ENCODE peak calls at places on chromosomes 5 and 9, in nine cellular contexts. Q is H1, H is ascending aorta, Z is fibroblast of lung, F is stomach, S is iPS DF 6.9, P is foreskin keratinocyte, T is uterus, Y is heart right ventricle. M is an unnamed sample.
A peak's percentile ranks its signal among the peaks of the same experiment; 100 is the strongest.

GRCh38 chr5:180382926-180383325 is 29.8 kb upstream of the GFPT2 start:
- DNase-seq in P (no peak), Z (no peak), T (no peak), S (no peak), Q (no peak), H (no peak), F (no peak), Y (no peak), M (no peak)

GRCh38 chr5:14406554-14406849 is 175.1 kb upstream of the OTULINL start:
- DNase-seq in Y (no peak), H (no peak), F (no peak), Z (peak; percentile 76), S (no peak), P (peak; percentile 87), T (no peak), Q (no peak), M (no peak)

GRCh38 chr9:32351845-32352244 is 32.6 kb upstream of the ACO1 start:
- DNase-seq in H (no peak), Z (no peak), S (no peak), P (no peak), Q (peak; percentile 27), F (no peak), T (no peak), Y (no peak), M (no peak)

GRCh38 chr5:75510836-75511434 is 494 bp downstream of the CERT1 start:
- DNase-seq in S (no peak), Q (no peak), Y (peak; percentile 38), H (no peak), Z (no peak), P (no peak), T (peak; percentile 40), F (no peak), M (peak; percentile 54)

GRCh38 chr9:120080781-120081180 is 499.2 kb downstream of the CDK5RAP2 start:
- DNase-seq in H (no peak), Y (no peak), T (no peak), S (no peak), Z (no peak), Q (no peak), P (no peak), F (no peak), M (no peak)

GRCh38 chr9:83065233-83065632 is 2.3 kb upstream of the RASEF start:
- DNase-seq in S (no peak), F (no peak), H (no peak), Q (no peak), Y (no peak), P (no peak), T (no peak), Z (no peak), M (no peak)

GRCh38 chr5:122780296-122780695 is 5.4 kb downstream of the SNX2 start:
- DNase-seq in S (no peak), Y (no peak), H (no peak), Z (no peak), Q (no peak), F (no peak), P (no peak), T (no peak), M (no peak)

GRCh38 chr9:106482733-106483132 is 380.2 kb upstream of the ZNF462 start:
- DNase-seq in Q (no peak), Y (no peak), Z (no peak), F (no peak), H (no peak), T (no peak), S (no peak), P (peak; percentile 86), M (no peak)

GRCh38 chr5:59711316-59711715 is 182.2 kb downstream of the PDE4D start:
- DNase-seq in Q (no peak), F (no peak), T (no peak), H (no peak), S (no peak), P (no peak), Y (no peak), Z (peak; percentile 28), M (no peak)

GRCh38 chr9:133124123-133124948 is 3.3 kb upstream of the RALGDS start:
- DNase-seq in Z (no peak), S (no peak), T (no peak), Q (no peak), H (no peak), Y (no peak), F (no peak), P (no peak), M (no peak)

GRCh38 chr9:133122935-133123611 is 2.0 kb upstream of the RALGDS start:
- DNase-seq in T (peak; percentile 78), Z (no peak), Y (peak; percentile 53), H (no peak), F (no peak), Q (no peak), P (no peak), S (no peak), M (no peak)

GRCh38 chr9:133121200-133122166 is at the start of gene RALGDS:
- DNase-seq in T (peak; percentile 88), Y (peak; percentile 93), F (peak; percentile 93), Z (peak; percentile 76), Q (peak; percentile 38), H (peak; percentile 56), S (no peak), P (peak; percentile 46), M (peak; percentile 89)

GRCh38 chr9:133122167-133122550 is 1.1 kb upstream of the RALGDS start:
- DNase-seq in Q (no peak), H (no peak), T (no peak), P (no peak), Z (no peak), S (no peak), Y (no peak), F (no peak), M (no peak)

GRCh38 chr9:133122605-133122934 is 1.5 kb upstream of the RALGDS start:
- DNase-seq in S (no peak), T (no peak), Q (no peak), F (no peak), Y (no peak), H (no peak), P (no peak), Z (no peak), M (no peak)
- H3K27ac ChIP-seq in S (no peak overlapping the region), T (peak overlapping the region; percentile 88), Q (no peak overlapping the region), F (peak overlapping the region; percentile 91), Y (no peak overlapping the region), H (peak overlapping the region; percentile 86), P (no peak overlapping the region), Z (no peak overlapping the region), M (peak overlapping the region; percentile 94)

DNA sequence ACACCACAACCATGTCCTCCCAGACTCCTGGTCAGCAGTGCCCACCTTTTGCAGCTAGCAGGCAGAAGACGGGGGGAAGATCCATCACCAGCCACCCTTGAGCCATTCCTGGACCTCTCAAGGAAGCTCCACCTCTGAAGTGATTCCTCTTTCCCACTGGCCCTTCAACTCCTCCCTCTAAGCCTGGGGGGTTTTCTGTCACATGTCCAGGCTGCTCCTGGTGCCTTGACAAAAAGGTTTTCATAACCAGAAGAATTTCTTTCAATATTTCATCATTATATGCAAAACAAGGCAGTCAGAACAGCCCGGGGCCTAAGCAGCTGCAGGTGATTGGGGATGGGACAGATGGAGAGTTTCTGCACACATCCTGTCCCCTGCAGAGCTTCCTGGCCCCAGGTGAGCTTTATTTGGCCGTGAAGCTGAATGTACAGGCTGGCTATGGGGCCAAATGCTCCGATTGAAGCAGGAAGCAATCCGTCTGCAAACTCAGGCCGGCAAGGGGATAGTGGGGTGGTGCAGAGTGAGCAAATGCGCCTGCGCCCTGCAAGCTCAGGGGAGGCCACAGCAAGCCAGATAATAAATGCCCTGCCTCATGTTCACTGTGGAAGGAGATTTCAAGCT is 173.5 kb downstream of the C5orf15 start:
- DNase-seq in H (no peak), Q (no peak), S (no peak), P (peak; percentile 13), Z (no peak), F (no peak), T (no peak), Y (no peak), M (no peak)
- H3K27ac ChIP-seq in H (no peak overlapping the region), Q (no peak overlapping the region), S (no peak overlapping the region), P (no peak overlapping the region), Z (no peak overlapping the region), F (no peak overlapping the region), T (no peak overlapping the region), Y (no peak overlapping the region), M (no peak overlapping the region)

DNA sequence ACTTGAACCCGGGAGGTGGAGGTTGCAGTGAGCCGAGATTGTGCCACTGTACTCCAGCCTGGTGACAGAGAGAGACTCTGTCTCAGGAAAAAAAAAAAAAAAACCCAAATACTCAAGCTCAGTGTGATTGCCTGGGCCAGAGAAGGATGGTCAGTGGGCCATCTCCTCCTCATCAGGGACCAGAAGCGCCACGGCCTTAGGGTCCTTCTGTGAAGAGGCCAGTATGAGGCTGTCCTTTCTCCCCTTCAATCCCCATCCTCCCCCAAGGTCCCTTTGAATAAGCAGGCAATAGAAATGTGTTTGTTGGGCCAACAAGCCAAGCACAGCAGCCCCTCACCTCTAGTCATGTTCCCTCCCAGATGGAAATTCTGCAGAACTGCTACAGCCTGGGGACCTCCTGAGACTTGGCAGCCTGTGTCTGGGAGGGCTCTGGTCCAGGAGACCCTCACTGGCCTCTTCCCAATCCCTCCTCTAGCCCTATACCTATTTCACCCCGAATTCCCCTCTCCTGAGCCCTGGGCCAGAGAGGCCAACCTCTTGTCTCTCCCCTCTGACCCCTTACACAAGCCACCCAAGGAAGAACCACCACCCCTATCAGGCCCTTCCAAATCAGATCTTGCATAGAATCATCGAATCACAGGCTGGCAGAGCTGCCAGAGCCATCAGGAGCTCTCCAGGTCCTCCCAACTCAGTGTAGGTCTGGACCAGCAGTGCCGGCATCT is 1.0 kb downstream of the CSF1R start:
- DNase-seq in F (peak; percentile 1), T (no peak), Z (no peak), H (no peak), Q (no peak), Y (no peak), S (no peak), P (no peak), M (no peak)
- H3K27ac ChIP-seq in F (no peak overlapping the region), T (no peak overlapping the region), Z (no peak overlapping the region), H (no peak overlapping the region), Q (no peak overlapping the region), Y (no peak overlapping the region), S (no peak overlapping the region), P (no peak overlapping the region), M (peak overlapping the region; percentile 52)

DNA sequence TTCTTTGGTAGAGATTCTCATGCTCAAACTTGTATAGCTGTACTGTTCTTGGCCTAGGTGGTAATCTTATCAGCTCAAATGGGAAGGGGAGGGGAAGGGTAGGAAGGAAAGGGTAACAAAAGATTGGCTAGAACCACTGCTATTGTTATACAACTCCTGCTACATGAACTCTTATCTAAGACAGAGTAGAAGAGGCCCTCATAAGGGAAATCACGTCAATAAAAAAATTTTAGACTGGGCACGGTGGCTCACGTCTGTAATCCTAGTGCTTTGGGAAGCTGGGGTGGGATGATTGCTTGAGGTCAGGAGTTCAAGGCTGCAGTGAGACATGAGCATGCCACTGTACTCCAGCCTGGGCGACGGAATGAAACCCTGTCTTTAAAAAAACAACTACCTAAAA is 15.9 kb downstream of the STOM start:
- DNase-seq in S (no peak), Q (no peak), P (no peak), H (no peak), T (peak; percentile 50), Z (no peak), F (no peak), Y (peak; percentile 25), M (no peak)
- H3K27ac ChIP-seq in S (no peak overlapping the region), Q (no peak overlapping the region), P (no peak overlapping the region), H (peak overlapping the region; percentile 39), T (peak overlapping the region; percentile 22), Z (peak overlapping the region; percentile 21), F (peak overlapping the region; percentile 77), Y (peak overlapping the region; percentile 78), M (peak overlapping the region; percentile 17)

DNA sequence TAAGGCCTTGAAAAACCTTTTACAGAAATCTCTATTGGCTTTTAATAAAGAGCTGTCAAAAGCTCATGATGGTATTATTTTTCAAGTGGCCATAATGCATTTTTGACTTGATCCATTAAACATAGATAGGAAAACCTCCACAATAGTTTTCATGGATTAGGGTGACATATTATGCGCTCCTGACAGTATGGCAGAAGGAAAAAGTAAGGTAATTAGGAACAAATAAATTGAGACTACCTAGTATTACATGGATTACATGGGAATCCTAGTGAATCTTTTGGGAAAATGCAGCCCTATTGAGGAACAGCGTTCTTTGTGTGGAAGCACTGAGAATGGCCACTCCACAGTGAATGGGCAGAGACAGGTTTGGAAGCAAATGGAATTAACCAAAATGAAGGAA is 171.2 kb downstream of the TRPM3 start:
- DNase-seq in S (no peak), P (no peak), H (no peak), Y (no peak), Z (no peak), T (no peak), F (no peak), Q (no peak), M (no peak)
- H3K27ac ChIP-seq in S (no peak overlapping the region), P (no peak overlapping the region), H (no peak overlapping the region), Y (no peak overlapping the region), Z (no peak overlapping the region), T (no peak overlapping the region), F (no peak overlapping the region), Q (no peak overlapping the region), M (no peak overlapping the region)